ENCODE peak calls at places on chromosomes 2 and 18, in eight cellular contexts. One of them, this sample, is unnamed.

GRCh38 chr2:53755022-53755630 is 12.5 kb upstream of the CHAC2 start:
- ATAC-seq in left cardiac atrium: no peak
- ATAC-seq in stimulated activated effector memory CD8-positive, alpha-beta T cell treated with anti-CD3 and anti-CD28 coated beads, Interleukin-12 subunit alpha, Interleukin-12 subunit beta, amount 100 ng/mL, for 72 hours: no peak
- ATAC-seq in esophagus mucosa: peak
- ATAC-seq in activated naive CD8-positive, alpha-beta T cell treated with anti-CD3 and anti-CD28 coated beads, Interleukin-2, amount 50 U/mL, for 24 hours: no peak
- ATAC-seq in pancreas: peak
- ATAC-seq in central memory CD8-positive, alpha-beta T cell: no peak
- ATAC-seq in effector memory CD8-positive, alpha-beta T cell: no peak
- ATAC-seq in this sample: no peak

GRCh38 chr2:196294510-196294909 is 123.1 kb upstream of the STK17B start:
- ATAC-seq in left cardiac atrium: no peak
- ATAC-seq in stimulated activated effector memory CD8-positive, alpha-beta T cell treated with anti-CD3 and anti-CD28 coated beads, Interleukin-12 subunit alpha, Interleukin-12 subunit beta, amount 100 ng/mL, for 72 hours: no peak
- ATAC-seq in esophagus mucosa: no peak
- ATAC-seq in activated naive CD8-positive, alpha-beta T cell treated with anti-CD3 and anti-CD28 coated beads, Interleukin-2, amount 50 U/mL, for 24 hours: no peak
- ATAC-seq in pancreas: no peak
- ATAC-seq in central memory CD8-positive, alpha-beta T cell: no peak
- ATAC-seq in effector memory CD8-positive, alpha-beta T cell: no peak
- ATAC-seq in this sample: no peak

GRCh38 chr2:221410487-221410886 is 161.6 kb downstream of the EPHA4 start:
- ATAC-seq in left cardiac atrium: no peak
- ATAC-seq in stimulated activated effector memory CD8-positive, alpha-beta T cell treated with anti-CD3 and anti-CD28 coated beads, Interleukin-12 subunit alpha, Interleukin-12 subunit beta, amount 100 ng/mL, for 72 hours: no peak
- ATAC-seq in esophagus mucosa: no peak
- ATAC-seq in activated naive CD8-positive, alpha-beta T cell treated with anti-CD3 and anti-CD28 coated beads, Interleukin-2, amount 50 U/mL, for 24 hours: no peak
- ATAC-seq in pancreas: no peak
- ATAC-seq in central memory CD8-positive, alpha-beta T cell: no peak
- ATAC-seq in effector memory CD8-positive, alpha-beta T cell: no peak
- ATAC-seq in this sample: no peak

GRCh38 chr2:54604771-54605350 is 118.6 kb upstream of the EML6 start:
- ATAC-seq in left cardiac atrium: no peak
- ATAC-seq in stimulated activated effector memory CD8-positive, alpha-beta T cell treated with anti-CD3 and anti-CD28 coated beads, Interleukin-12 subunit alpha, Interleukin-12 subunit beta, amount 100 ng/mL, for 72 hours: no peak
- ATAC-seq in esophagus mucosa: no peak
- ATAC-seq in activated naive CD8-positive, alpha-beta T cell treated with anti-CD3 and anti-CD28 coated beads, Interleukin-2, amount 50 U/mL, for 24 hours: peak
- ATAC-seq in pancreas: no peak
- ATAC-seq in central memory CD8-positive, alpha-beta T cell: no peak
- ATAC-seq in effector memory CD8-positive, alpha-beta T cell: no peak
- ATAC-seq in this sample: no peak

GRCh38 chr2:1835581-1836201 is 91.4 kb upstream of the PXDN start:
- ATAC-seq in left cardiac atrium: no peak
- ATAC-seq in stimulated activated effector memory CD8-positive, alpha-beta T cell treated with anti-CD3 and anti-CD28 coated beads, Interleukin-12 subunit alpha, Interleukin-12 subunit beta, amount 100 ng/mL, for 72 hours: no peak
- ATAC-seq in esophagus mucosa: no peak
- ATAC-seq in activated naive CD8-positive, alpha-beta T cell treated with anti-CD3 and anti-CD28 coated beads, Interleukin-2, amount 50 U/mL, for 24 hours: no peak
- ATAC-seq in pancreas: peak
- ATAC-seq in central memory CD8-positive, alpha-beta T cell: no peak
- ATAC-seq in effector memory CD8-positive, alpha-beta T cell: no peak
- ATAC-seq in this sample: no peak

GRCh38 chr2:69012310-69013122 is 463 bp upstream of the ANTXR1 start:
- ATAC-seq in left cardiac atrium: peak
- ATAC-seq in stimulated activated effector memory CD8-positive, alpha-beta T cell treated with anti-CD3 and anti-CD28 coated beads, Interleukin-12 subunit alpha, Interleukin-12 subunit beta, amount 100 ng/mL, for 72 hours: peak
- ATAC-seq in esophagus mucosa: peak
- ATAC-seq in activated naive CD8-positive, alpha-beta T cell treated with anti-CD3 and anti-CD28 coated beads, Interleukin-2, amount 50 U/mL, for 24 hours: peak
- ATAC-seq in pancreas: peak
- ATAC-seq in central memory CD8-positive, alpha-beta T cell: peak
- ATAC-seq in effector memory CD8-positive, alpha-beta T cell: peak
- ATAC-seq in this sample: peak

GRCh38 chr2:235543126-235543750 is 49.4 kb downstream of the AGAP1 start:
- ATAC-seq in left cardiac atrium: no peak
- ATAC-seq in stimulated activated effector memory CD8-positive, alpha-beta T cell treated with anti-CD3 and anti-CD28 coated beads, Interleukin-12 subunit alpha, Interleukin-12 subunit beta, amount 100 ng/mL, for 72 hours: peak
- ATAC-seq in esophagus mucosa: peak
- ATAC-seq in activated naive CD8-positive, alpha-beta T cell treated with anti-CD3 and anti-CD28 coated beads, Interleukin-2, amount 50 U/mL, for 24 hours: no peak
- ATAC-seq in pancreas: no peak
- ATAC-seq in central memory CD8-positive, alpha-beta T cell: no peak
- ATAC-seq in effector memory CD8-positive, alpha-beta T cell: no peak
- ATAC-seq in this sample: peak

GRCh38 chr18:35073186-35074105 is 32.2 kb downstream of the MAPRE2 start:
- ATAC-seq in left cardiac atrium: no peak
- ATAC-seq in stimulated activated effector memory CD8-positive, alpha-beta T cell treated with anti-CD3 and anti-CD28 coated beads, Interleukin-12 subunit alpha, Interleukin-12 subunit beta, amount 100 ng/mL, for 72 hours: no peak
- ATAC-seq in esophagus mucosa: no peak
- ATAC-seq in activated naive CD8-positive, alpha-beta T cell treated with anti-CD3 and anti-CD28 coated beads, Interleukin-2, amount 50 U/mL, for 24 hours: no peak
- ATAC-seq in pancreas: no peak
- ATAC-seq in central memory CD8-positive, alpha-beta T cell: no peak
- ATAC-seq in effector memory CD8-positive, alpha-beta T cell: no peak
- ATAC-seq in this sample: no peak

GRCh38 chr2:9769171-9770005 is 73.9 kb upstream of the TAF1B start:
- ATAC-seq in left cardiac atrium: no peak
- ATAC-seq in stimulated activated effector memory CD8-positive, alpha-beta T cell treated with anti-CD3 and anti-CD28 coated beads, Interleukin-12 subunit alpha, Interleukin-12 subunit beta, amount 100 ng/mL, for 72 hours: peak
- ATAC-seq in esophagus mucosa: peak
- ATAC-seq in activated naive CD8-positive, alpha-beta T cell treated with anti-CD3 and anti-CD28 coated beads, Interleukin-2, amount 50 U/mL, for 24 hours: peak
- ATAC-seq in pancreas: peak
- ATAC-seq in central memory CD8-positive, alpha-beta T cell: no peak
- ATAC-seq in effector memory CD8-positive, alpha-beta T cell: peak
- ATAC-seq in this sample: peak

GRCh38 chr2:38098351-38099095 is 22.6 kb upstream of the CYP1B1 start:
- ATAC-seq in left cardiac atrium: no peak
- ATAC-seq in stimulated activated effector memory CD8-positive, alpha-beta T cell treated with anti-CD3 and anti-CD28 coated beads, Interleukin-12 subunit alpha, Interleukin-12 subunit beta, amount 100 ng/mL, for 72 hours: no peak
- ATAC-seq in esophagus mucosa: no peak
- ATAC-seq in activated naive CD8-positive, alpha-beta T cell treated with anti-CD3 and anti-CD28 coated beads, Interleukin-2, amount 50 U/mL, for 24 hours: no peak
- ATAC-seq in pancreas: peak
- ATAC-seq in central memory CD8-positive, alpha-beta T cell: no peak
- ATAC-seq in effector memory CD8-positive, alpha-beta T cell: no peak
- ATAC-seq in this sample: no peak

GRCh38 chr2:119174216-119174992 is 15.9 kb upstream of the C1QL2 start:
- ATAC-seq in left cardiac atrium: no peak
- ATAC-seq in stimulated activated effector memory CD8-positive, alpha-beta T cell treated with anti-CD3 and anti-CD28 coated beads, Interleukin-12 subunit alpha, Interleukin-12 subunit beta, amount 100 ng/mL, for 72 hours: peak
- ATAC-seq in esophagus mucosa: peak
- ATAC-seq in activated naive CD8-positive, alpha-beta T cell treated with anti-CD3 and anti-CD28 coated beads, Interleukin-2, amount 50 U/mL, for 24 hours: peak
- ATAC-seq in pancreas: peak
- ATAC-seq in central memory CD8-positive, alpha-beta T cell: no peak
- ATAC-seq in effector memory CD8-positive, alpha-beta T cell: peak
- ATAC-seq in this sample: peak

GRCh38 chr2:105770162-105770561 is 25.4 kb downstream of the NCK2 start:
- ATAC-seq in left cardiac atrium: no peak
- ATAC-seq in stimulated activated effector memory CD8-positive, alpha-beta T cell treated with anti-CD3 and anti-CD28 coated beads, Interleukin-12 subunit alpha, Interleukin-12 subunit beta, amount 100 ng/mL, for 72 hours: no peak
- ATAC-seq in esophagus mucosa: no peak
- ATAC-seq in activated naive CD8-positive, alpha-beta T cell treated with anti-CD3 and anti-CD28 coated beads, Interleukin-2, amount 50 U/mL, for 24 hours: no peak
- ATAC-seq in pancreas: no peak
- ATAC-seq in central memory CD8-positive, alpha-beta T cell: no peak
- ATAC-seq in effector memory CD8-positive, alpha-beta T cell: no peak
- ATAC-seq in this sample: no peak

GRCh38 chr18:26978812-26979341 is 113.4 kb upstream of the AQP4 start:
- ATAC-seq in left cardiac atrium: no peak
- ATAC-seq in stimulated activated effector memory CD8-positive, alpha-beta T cell treated with anti-CD3 and anti-CD28 coated beads, Interleukin-12 subunit alpha, Interleukin-12 subunit beta, amount 100 ng/mL, for 72 hours: no peak
- ATAC-seq in esophagus mucosa: no peak
- ATAC-seq in activated naive CD8-positive, alpha-beta T cell treated with anti-CD3 and anti-CD28 coated beads, Interleukin-2, amount 50 U/mL, for 24 hours: no peak
- ATAC-seq in pancreas: no peak
- ATAC-seq in central memory CD8-positive, alpha-beta T cell: no peak
- ATAC-seq in effector memory CD8-positive, alpha-beta T cell: no peak
- ATAC-seq in this sample: no peak

GRCh38 chr2:46091961-46092667 is 205.1 kb upstream of the EPAS1 start:
- ATAC-seq in left cardiac atrium: no peak
- ATAC-seq in stimulated activated effector memory CD8-positive, alpha-beta T cell treated with anti-CD3 and anti-CD28 coated beads, Interleukin-12 subunit alpha, Interleukin-12 subunit beta, amount 100 ng/mL, for 72 hours: peak
- ATAC-seq in esophagus mucosa: no peak
- ATAC-seq in activated naive CD8-positive, alpha-beta T cell treated with anti-CD3 and anti-CD28 coated beads, Interleukin-2, amount 50 U/mL, for 24 hours: no peak
- ATAC-seq in pancreas: no peak
- ATAC-seq in central memory CD8-positive, alpha-beta T cell: no peak
- ATAC-seq in effector memory CD8-positive, alpha-beta T cell: no peak
- ATAC-seq in this sample: peak

GRCh38 chr18:62485684-62486083 is 37.1 kb upstream of the ZCCHC2 start:
- ATAC-seq in left cardiac atrium: no peak
- ATAC-seq in stimulated activated effector memory CD8-positive, alpha-beta T cell treated with anti-CD3 and anti-CD28 coated beads, Interleukin-12 subunit alpha, Interleukin-12 subunit beta, amount 100 ng/mL, for 72 hours: no peak
- ATAC-seq in esophagus mucosa: peak
- ATAC-seq in activated naive CD8-positive, alpha-beta T cell treated with anti-CD3 and anti-CD28 coated beads, Interleukin-2, amount 50 U/mL, for 24 hours: peak
- ATAC-seq in pancreas: peak
- ATAC-seq in central memory CD8-positive, alpha-beta T cell: no peak
- ATAC-seq in effector memory CD8-positive, alpha-beta T cell: no peak
- ATAC-seq in this sample: no peak

GRCh38 chr2:118936286-118936685 is 5.7 kb upstream of the MARCO start:
- ATAC-seq in left cardiac atrium: no peak
- ATAC-seq in stimulated activated effector memory CD8-positive, alpha-beta T cell treated with anti-CD3 and anti-CD28 coated beads, Interleukin-12 subunit alpha, Interleukin-12 subunit beta, amount 100 ng/mL, for 72 hours: no peak
- ATAC-seq in esophagus mucosa: no peak
- ATAC-seq in activated naive CD8-positive, alpha-beta T cell treated with anti-CD3 and anti-CD28 coated beads, Interleukin-2, amount 50 U/mL, for 24 hours: no peak
- ATAC-seq in pancreas: peak
- ATAC-seq in central memory CD8-positive, alpha-beta T cell: no peak
- ATAC-seq in effector memory CD8-positive, alpha-beta T cell: no peak
- ATAC-seq in this sample: no peak

GRCh38 chr2:101733257-101733993 is 35.9 kb downstream of the MAP4K4 start:
- ATAC-seq in left cardiac atrium: peak
- ATAC-seq in stimulated activated effector memory CD8-positive, alpha-beta T cell treated with anti-CD3 and anti-CD28 coated beads, Interleukin-12 subunit alpha, Interleukin-12 subunit beta, amount 100 ng/mL, for 72 hours: no peak
- ATAC-seq in esophagus mucosa: no peak
- ATAC-seq in activated naive CD8-positive, alpha-beta T cell treated with anti-CD3 and anti-CD28 coated beads, Interleukin-2, amount 50 U/mL, for 24 hours: no peak
- ATAC-seq in pancreas: peak
- ATAC-seq in central memory CD8-positive, alpha-beta T cell: no peak
- ATAC-seq in effector memory CD8-positive, alpha-beta T cell: no peak
- ATAC-seq in this sample: no peak

GRCh38 chr2:45439788-45440773 is 171.0 kb downstream of the SRBD1 start:
- ATAC-seq in left cardiac atrium: no peak
- ATAC-seq in stimulated activated effector memory CD8-positive, alpha-beta T cell treated with anti-CD3 and anti-CD28 coated beads, Interleukin-12 subunit alpha, Interleukin-12 subunit beta, amount 100 ng/mL, for 72 hours: no peak
- ATAC-seq in esophagus mucosa: no peak
- ATAC-seq in activated naive CD8-positive, alpha-beta T cell treated with anti-CD3 and anti-CD28 coated beads, Interleukin-2, amount 50 U/mL, for 24 hours: no peak
- ATAC-seq in pancreas: peak
- ATAC-seq in central memory CD8-positive, alpha-beta T cell: no peak
- ATAC-seq in effector memory CD8-positive, alpha-beta T cell: no peak
- ATAC-seq in this sample: no peak

GRCh38 chr2:191922736-191923651 is 76.1 kb upstream of the CAVIN2 start:
- ATAC-seq in left cardiac atrium: no peak
- ATAC-seq in stimulated activated effector memory CD8-positive, alpha-beta T cell treated with anti-CD3 and anti-CD28 coated beads, Interleukin-12 subunit alpha, Interleukin-12 subunit beta, amount 100 ng/mL, for 72 hours: no peak
- ATAC-seq in esophagus mucosa: no peak
- ATAC-seq in activated naive CD8-positive, alpha-beta T cell treated with anti-CD3 and anti-CD28 coated beads, Interleukin-2, amount 50 U/mL, for 24 hours: no peak
- ATAC-seq in pancreas: no peak
- ATAC-seq in central memory CD8-positive, alpha-beta T cell: no peak
- ATAC-seq in effector memory CD8-positive, alpha-beta T cell: no peak
- ATAC-seq in this sample: no peak

GRCh38 chr2:202034249-202035088 is 814 bp downstream of the FZD7 start:
- ATAC-seq in left cardiac atrium: peak
- ATAC-seq in stimulated activated effector memory CD8-positive, alpha-beta T cell treated with anti-CD3 and anti-CD28 coated beads, Interleukin-12 subunit alpha, Interleukin-12 subunit beta, amount 100 ng/mL, for 72 hours: peak
- ATAC-seq in esophagus mucosa: peak
- ATAC-seq in activated naive CD8-positive, alpha-beta T cell treated with anti-CD3 and anti-CD28 coated beads, Interleukin-2, amount 50 U/mL, for 24 hours: peak
- ATAC-seq in pancreas: peak
- ATAC-seq in central memory CD8-positive, alpha-beta T cell: no peak
- ATAC-seq in effector memory CD8-positive, alpha-beta T cell: peak
- ATAC-seq in this sample: no peak

GRCh38 chr2:9975805-9976447 is 24.4 kb downstream of the GRHL1 start:
- ATAC-seq in left cardiac atrium: peak
- ATAC-seq in stimulated activated effector memory CD8-positive, alpha-beta T cell treated with anti-CD3 and anti-CD28 coated beads, Interleukin-12 subunit alpha, Interleukin-12 subunit beta, amount 100 ng/mL, for 72 hours: peak
- ATAC-seq in esophagus mucosa: peak
- ATAC-seq in activated naive CD8-positive, alpha-beta T cell treated with anti-CD3 and anti-CD28 coated beads, Interleukin-2, amount 50 U/mL, for 24 hours: peak
- ATAC-seq in pancreas: peak
- ATAC-seq in central memory CD8-positive, alpha-beta T cell: no peak
- ATAC-seq in effector memory CD8-positive, alpha-beta T cell: no peak
- ATAC-seq in this sample: peak

GRCh38 chr2:64860321-64860751 is 128.9 kb upstream of the SLC1A4 start:
- ATAC-seq in left cardiac atrium: no peak
- ATAC-seq in stimulated activated effector memory CD8-positive, alpha-beta T cell treated with anti-CD3 and anti-CD28 coated beads, Interleukin-12 subunit alpha, Interleukin-12 subunit beta, amount 100 ng/mL, for 72 hours: no peak
- ATAC-seq in esophagus mucosa: no peak
- ATAC-seq in activated naive CD8-positive, alpha-beta T cell treated with anti-CD3 and anti-CD28 coated beads, Interleukin-2, amount 50 U/mL, for 24 hours: no peak
- ATAC-seq in pancreas: no peak
- ATAC-seq in central memory CD8-positive, alpha-beta T cell: no peak
- ATAC-seq in effector memory CD8-positive, alpha-beta T cell: no peak
- ATAC-seq in this sample: no peak

GRCh38 chr2:115162454-115163293 is 720.2 kb downstream of the DPP10 start:
- ATAC-seq in left cardiac atrium: no peak
- ATAC-seq in stimulated activated effector memory CD8-positive, alpha-beta T cell treated with anti-CD3 and anti-CD28 coated beads, Interleukin-12 subunit alpha, Interleukin-12 subunit beta, amount 100 ng/mL, for 72 hours: no peak
- ATAC-seq in esophagus mucosa: no peak
- ATAC-seq in activated naive CD8-positive, alpha-beta T cell treated with anti-CD3 and anti-CD28 coated beads, Interleukin-2, amount 50 U/mL, for 24 hours: no peak
- ATAC-seq in pancreas: peak
- ATAC-seq in central memory CD8-positive, alpha-beta T cell: no peak
- ATAC-seq in effector memory CD8-positive, alpha-beta T cell: no peak
- ATAC-seq in this sample: no peak

GRCh38 chr2:193539188-193539587 is 1344.5 kb upstream of the TMEFF2 start:
- ATAC-seq in left cardiac atrium: no peak
- ATAC-seq in stimulated activated effector memory CD8-positive, alpha-beta T cell treated with anti-CD3 and anti-CD28 coated beads, Interleukin-12 subunit alpha, Interleukin-12 subunit beta, amount 100 ng/mL, for 72 hours: no peak
- ATAC-seq in esophagus mucosa: no peak
- ATAC-seq in activated naive CD8-positive, alpha-beta T cell treated with anti-CD3 and anti-CD28 coated beads, Interleukin-2, amount 50 U/mL, for 24 hours: no peak
- ATAC-seq in pancreas: no peak
- ATAC-seq in central memory CD8-positive, alpha-beta T cell: no peak
- ATAC-seq in effector memory CD8-positive, alpha-beta T cell: no peak
- ATAC-seq in this sample: no peak

GRCh38 chr18:58231930-58232329 is 187.9 kb downstream of the NEDD4L start:
- ATAC-seq in left cardiac atrium: peak
- ATAC-seq in stimulated activated effector memory CD8-positive, alpha-beta T cell treated with anti-CD3 and anti-CD28 coated beads, Interleukin-12 subunit alpha, Interleukin-12 subunit beta, amount 100 ng/mL, for 72 hours: no peak
- ATAC-seq in esophagus mucosa: peak
- ATAC-seq in activated naive CD8-positive, alpha-beta T cell treated with anti-CD3 and anti-CD28 coated beads, Interleukin-2, amount 50 U/mL, for 24 hours: no peak
- ATAC-seq in pancreas: peak
- ATAC-seq in central memory CD8-positive, alpha-beta T cell: no peak
- ATAC-seq in effector memory CD8-positive, alpha-beta T cell: no peak
- ATAC-seq in this sample: no peak

GRCh38 chr2:12816379-12817306 is 99.9 kb downstream of the TRIB2 start:
- ATAC-seq in left cardiac atrium: no peak
- ATAC-seq in stimulated activated effector memory CD8-positive, alpha-beta T cell treated with anti-CD3 and anti-CD28 coated beads, Interleukin-12 subunit alpha, Interleukin-12 subunit beta, amount 100 ng/mL, for 72 hours: peak
- ATAC-seq in esophagus mucosa: peak
- ATAC-seq in activated naive CD8-positive, alpha-beta T cell treated with anti-CD3 and anti-CD28 coated beads, Interleukin-2, amount 50 U/mL, for 24 hours: peak
- ATAC-seq in pancreas: no peak
- ATAC-seq in central memory CD8-positive, alpha-beta T cell: no peak
- ATAC-seq in effector memory CD8-positive, alpha-beta T cell: no peak
- ATAC-seq in this sample: peak

GRCh38 chr18:80042785-80043184 is 8.6 kb downstream of the RBFA start:
- ATAC-seq in left cardiac atrium: no peak
- ATAC-seq in stimulated activated effector memory CD8-positive, alpha-beta T cell treated with anti-CD3 and anti-CD28 coated beads, Interleukin-12 subunit alpha, Interleukin-12 subunit beta, amount 100 ng/mL, for 72 hours: no peak
- ATAC-seq in esophagus mucosa: no peak
- ATAC-seq in activated naive CD8-positive, alpha-beta T cell treated with anti-CD3 and anti-CD28 coated beads, Interleukin-2, amount 50 U/mL, for 24 hours: no peak
- ATAC-seq in pancreas: no peak
- ATAC-seq in central memory CD8-positive, alpha-beta T cell: no peak
- ATAC-seq in effector memory CD8-positive, alpha-beta T cell: no peak
- ATAC-seq in this sample: no peak

GRCh38 chr2:62292190-62292589 is 96.3 kb downstream of the B3GNT2 start:
- ATAC-seq in left cardiac atrium: peak
- ATAC-seq in stimulated activated effector memory CD8-positive, alpha-beta T cell treated with anti-CD3 and anti-CD28 coated beads, Interleukin-12 subunit alpha, Interleukin-12 subunit beta, amount 100 ng/mL, for 72 hours: no peak
- ATAC-seq in esophagus mucosa: peak
- ATAC-seq in activated naive CD8-positive, alpha-beta T cell treated with anti-CD3 and anti-CD28 coated beads, Interleukin-2, amount 50 U/mL, for 24 hours: no peak
- ATAC-seq in pancreas: peak
- ATAC-seq in central memory CD8-positive, alpha-beta T cell: no peak
- ATAC-seq in effector memory CD8-positive, alpha-beta T cell: no peak
- ATAC-seq in this sample: peak

GRCh38 chr2:6872412-6872811 is 5.2 kb upstream of the RSAD2 start:
- ATAC-seq in left cardiac atrium: no peak
- ATAC-seq in stimulated activated effector memory CD8-positive, alpha-beta T cell treated with anti-CD3 and anti-CD28 coated beads, Interleukin-12 subunit alpha, Interleukin-12 subunit beta, amount 100 ng/mL, for 72 hours: no peak
- ATAC-seq in esophagus mucosa: no peak
- ATAC-seq in activated naive CD8-positive, alpha-beta T cell treated with anti-CD3 and anti-CD28 coated beads, Interleukin-2, amount 50 U/mL, for 24 hours: no peak
- ATAC-seq in pancreas: no peak
- ATAC-seq in central memory CD8-positive, alpha-beta T cell: no peak
- ATAC-seq in effector memory CD8-positive, alpha-beta T cell: no peak
- ATAC-seq in this sample: no peak

GRCh38 chr2:45506756-45507155 is 104.3 kb downstream of the SRBD1 start:
- ATAC-seq in left cardiac atrium: no peak
- ATAC-seq in stimulated activated effector memory CD8-positive, alpha-beta T cell treated with anti-CD3 and anti-CD28 coated beads, Interleukin-12 subunit alpha, Interleukin-12 subunit beta, amount 100 ng/mL, for 72 hours: no peak
- ATAC-seq in esophagus mucosa: no peak
- ATAC-seq in activated naive CD8-positive, alpha-beta T cell treated with anti-CD3 and anti-CD28 coated beads, Interleukin-2, amount 50 U/mL, for 24 hours: no peak
- ATAC-seq in pancreas: no peak
- ATAC-seq in central memory CD8-positive, alpha-beta T cell: no peak
- ATAC-seq in effector memory CD8-positive, alpha-beta T cell: no peak
- ATAC-seq in this sample: no peak

GRCh38 chr2:186572705-186573104 is 17.2 kb upstream of the ITGAV start:
- ATAC-seq in left cardiac atrium: no peak
- ATAC-seq in stimulated activated effector memory CD8-positive, alpha-beta T cell treated with anti-CD3 and anti-CD28 coated beads, Interleukin-12 subunit alpha, Interleukin-12 subunit beta, amount 100 ng/mL, for 72 hours: no peak
- ATAC-seq in esophagus mucosa: peak
- ATAC-seq in activated naive CD8-positive, alpha-beta T cell treated with anti-CD3 and anti-CD28 coated beads, Interleukin-2, amount 50 U/mL, for 24 hours: no peak
- ATAC-seq in pancreas: no peak
- ATAC-seq in central memory CD8-positive, alpha-beta T cell: no peak
- ATAC-seq in effector memory CD8-positive, alpha-beta T cell: no peak
- ATAC-seq in this sample: no peak

GRCh38 chr2:169141713-169142352 is 72.5 kb downstream of the DHRS9 start:
- ATAC-seq in left cardiac atrium: peak
- ATAC-seq in stimulated activated effector memory CD8-positive, alpha-beta T cell treated with anti-CD3 and anti-CD28 coated beads, Interleukin-12 subunit alpha, Interleukin-12 subunit beta, amount 100 ng/mL, for 72 hours: peak
- ATAC-seq in esophagus mucosa: peak
- ATAC-seq in activated naive CD8-positive, alpha-beta T cell treated with anti-CD3 and anti-CD28 coated beads, Interleukin-2, amount 50 U/mL, for 24 hours: peak
- ATAC-seq in pancreas: peak
- ATAC-seq in central memory CD8-positive, alpha-beta T cell: peak
- ATAC-seq in effector memory CD8-positive, alpha-beta T cell: peak
- ATAC-seq in this sample: peak

GRCh38 chr2:174035981-174036742 is 71.0 kb upstream of the SP3 start:
- ATAC-seq in left cardiac atrium: peak
- ATAC-seq in stimulated activated effector memory CD8-positive, alpha-beta T cell treated with anti-CD3 and anti-CD28 coated beads, Interleukin-12 subunit alpha, Interleukin-12 subunit beta, amount 100 ng/mL, for 72 hours: no peak
- ATAC-seq in esophagus mucosa: peak
- ATAC-seq in activated naive CD8-positive, alpha-beta T cell treated with anti-CD3 and anti-CD28 coated beads, Interleukin-2, amount 50 U/mL, for 24 hours: no peak
- ATAC-seq in pancreas: no peak
- ATAC-seq in central memory CD8-positive, alpha-beta T cell: no peak
- ATAC-seq in effector memory CD8-positive, alpha-beta T cell: no peak
- ATAC-seq in this sample: no peak

GRCh38 chr18:73774836-73775509 is 372.7 kb downstream of the FBXO15 start:
- ATAC-seq in left cardiac atrium: peak
- ATAC-seq in stimulated activated effector memory CD8-positive, alpha-beta T cell treated with anti-CD3 and anti-CD28 coated beads, Interleukin-12 subunit alpha, Interleukin-12 subunit beta, amount 100 ng/mL, for 72 hours: no peak
- ATAC-seq in esophagus mucosa: no peak
- ATAC-seq in activated naive CD8-positive, alpha-beta T cell treated with anti-CD3 and anti-CD28 coated beads, Interleukin-2, amount 50 U/mL, for 24 hours: no peak
- ATAC-seq in pancreas: peak
- ATAC-seq in central memory CD8-positive, alpha-beta T cell: no peak
- ATAC-seq in effector memory CD8-positive, alpha-beta T cell: no peak
- ATAC-seq in this sample: no peak